ENCODE peak calls at places on chromosomes 1 and 21, in ten cellular contexts. P is SHP77; Y is Right ventricle myocardium superior; X is AML-193; O is IMR-90; E is left lung; T is central memory CD4-positive, alpha-beta T cell; R is cardiac septum; H is iris pigment epithelial cell; C is GM06990. N is an unnamed sample.

GRCh38 chr1:228059536-228060457 is 22.7 kb upstream of the ARF1 start:
- DNase-seq in P (no peak), Y (peak), X (no peak), O (no peak), E (peak), T (peak), R (peak), H (no peak), C (peak), N (no peak)

GRCh38 chr1:82604524-82604923 is 803.8 kb downstream of the ADGRL2 start:
- DNase-seq in P (no peak), Y (no peak), X (no peak), O (no peak), E (no peak), T (no peak), R (no peak), H (no peak), C (no peak), N (no peak)

GRCh38 chr1:38009841-38010180 is 2.7 kb upstream of the UTP11 start:
- DNase-seq in P (no peak), Y (peak), X (no peak), O (no peak), E (no peak), T (no peak), R (no peak), H (no peak), C (no peak), N (no peak)

GRCh38 chr21:34679056-34679455 is 10.3 kb downstream of the CLIC6 start:
- DNase-seq in P (no peak), Y (no peak), X (no peak), O (no peak), E (no peak), T (no peak), R (no peak), H (no peak), C (no peak), N (no peak)

GRCh38 chr1:23698466-23698865 is 6.9 kb downstream of the RPL11 start:
- DNase-seq in P (no peak), Y (no peak), X (no peak), O (no peak), E (no peak), T (no peak), R (no peak), H (no peak), C (no peak), N (no peak)

GRCh38 chr1:18954270-18955071 is 2.0 kb downstream of the IFFO2 start:
- DNase-seq in P (no peak), Y (no peak), X (no peak), O (no peak), E (no peak), T (no peak), R (no peak), H (peak), C (no peak), N (no peak)

GRCh38 chr1:189804352-189804751 is 673.3 kb downstream of the BRINP3 start:
- DNase-seq in P (no peak), Y (no peak), X (no peak), O (no peak), E (no peak), T (no peak), R (no peak), H (no peak), C (no peak), N (no peak)

GRCh38 chr21:42195378-42196031 is 23.4 kb upstream of the ABCG1 start:
- DNase-seq in P (no peak), Y (peak), X (peak), O (peak), E (peak), T (no peak), R (no peak), H (peak), C (no peak), N (no peak)

GRCh38 chr1:111600886-111601386 is 18.7 kb upstream of the RAP1A start:
- DNase-seq in P (no peak), Y (no peak), X (no peak), O (peak), E (no peak), T (no peak), R (no peak), H (no peak), C (peak), N (no peak)

GRCh38 chr1:78079580-78079979 is 33.8 kb downstream of the GIPC2 start:
- DNase-seq in P (no peak), Y (no peak), X (no peak), O (peak), E (no peak), T (no peak), R (no peak), H (peak), C (no peak), N (no peak)

GRCh38 chr1:182397653-182398388 is 2.6 kb downstream of the TEDDM1 start:
- DNase-seq in P (no peak), Y (no peak), X (peak), O (peak), E (no peak), T (no peak), R (no peak), H (peak), C (no peak), N (no peak)

GRCh38 chr1:45299981-45300668 is 26.6 kb upstream of the HPDL start:
- DNase-seq in P (peak), Y (no peak), X (peak), O (peak), E (no peak), T (peak), R (no peak), H (peak), C (no peak), N (peak)

GRCh38 chr21:43591468-43592050 is 67.7 kb downstream of the HSF2BP start:
- DNase-seq in P (no peak), Y (no peak), X (no peak), O (no peak), E (no peak), T (no peak), R (no peak), H (peak), C (no peak), N (no peak)

GRCh38 chr1:243301059-243301458 is 45.2 kb downstream of the SDCCAG8 start:
- DNase-seq in P (no peak), Y (no peak), X (no peak), O (no peak), E (no peak), T (no peak), R (no peak), H (peak), C (no peak), N (no peak)

GRCh38 chr1:103461171-103462105 is 64.1 kb upstream of the RNPC3 start:
- DNase-seq in P (peak), Y (no peak), X (peak), O (peak), E (no peak), T (peak), R (no peak), H (peak), C (no peak), N (peak)

GRCh38 chr1:15101112-15101760 is 52.3 kb upstream of the TMEM51 start:
- DNase-seq in P (no peak), Y (no peak), X (no peak), O (no peak), E (no peak), T (no peak), R (no peak), H (no peak), C (no peak), N (no peak)

GRCh38 chr1:227786673-227787512 is 28.6 kb upstream of the PRSS38 start:
- DNase-seq in P (no peak), Y (peak), X (no peak), O (no peak), E (no peak), T (no peak), R (no peak), H (no peak), C (no peak), N (no peak)

GRCh38 chr1:66370462-66370907 is 163.5 kb upstream of the SGIP1 start:
- DNase-seq in P (no peak), Y (no peak), X (no peak), O (no peak), E (no peak), T (no peak), R (no peak), H (no peak), C (peak), N (no peak)

GRCh38 chr1:27307851-27308598 is 13.9 kb upstream of the TMEM222 start:
- DNase-seq in P (peak), Y (no peak), X (no peak), O (no peak), E (no peak), T (no peak), R (peak), H (no peak), C (no peak), N (no peak)

GRCh38 chr1:174744886-174745285 is 254.9 kb upstream of the CACYBP start:
- DNase-seq in P (no peak), Y (no peak), X (no peak), O (peak), E (no peak), T (no peak), R (no peak), H (no peak), C (no peak), N (no peak)

GRCh38 chr1:230149751-230150584 is 82.9 kb downstream of the GALNT2 start:
- DNase-seq in P (no peak), Y (peak), X (peak), O (peak), E (no peak), T (no peak), R (peak), H (peak), C (peak), N (peak)

GRCh38 chr1:21573971-21574458 is 64.8 kb downstream of the ALPL start:
- DNase-seq in P (peak), Y (peak), X (peak), O (peak), E (peak), T (no peak), R (peak), H (peak), C (no peak), N (peak)

GRCh38 chr1:53115403-53116306 is 26.8 kb downstream of the SLC1A7 start:
- DNase-seq in P (peak), Y (peak), X (no peak), O (peak), E (no peak), T (no peak), R (no peak), H (peak), C (no peak), N (no peak)

GRCh38 chr1:93171549-93172050 is 8.6 kb downstream of the TMED5 start:
- DNase-seq in P (no peak), Y (no peak), X (no peak), O (peak), E (no peak), T (no peak), R (no peak), H (peak), C (no peak), N (no peak)

GRCh38 chr1:114457675-114458074 is 53.3 kb downstream of the TRIM33 start:
- DNase-seq in P (no peak), Y (no peak), X (peak), O (no peak), E (no peak), T (no peak), R (no peak), H (peak), C (no peak), N (no peak)

GRCh38 chr1:209483691-209484090 is 99.8 kb upstream of the CAMK1G start:
- DNase-seq in P (no peak), Y (no peak), X (no peak), O (no peak), E (no peak), T (no peak), R (no peak), H (no peak), C (no peak), N (no peak)

GRCh38 chr1:227901906-227902640 is 45.7 kb downstream of the WNT9A start:
- DNase-seq in P (no peak), Y (peak), X (no peak), O (peak), E (no peak), T (no peak), R (peak), H (peak), C (no peak), N (no peak)

GRCh38 chr1:24714859-24715520 is 30.3 kb upstream of the CLIC4 start:
- DNase-seq in P (no peak), Y (no peak), X (no peak), O (peak), E (no peak), T (no peak), R (no peak), H (peak), C (no peak), N (peak)

GRCh38 chr1:229597877-229598276 is 28.0 kb downstream of the TAF5L start:
- DNase-seq in P (no peak), Y (no peak), X (no peak), O (peak), E (no peak), T (no peak), R (no peak), H (peak), C (no peak), N (no peak)

GRCh38 chr1:220313576-220313975 is 41.3 kb upstream of the RAB3GAP2 start:
- DNase-seq in P (no peak), Y (no peak), X (no peak), O (no peak), E (no peak), T (no peak), R (no peak), H (no peak), C (no peak), N (no peak)

GRCh38 chr1:208988811-208989222 is 594.7 kb upstream of the CAMK1G start:
- DNase-seq in P (peak), Y (no peak), X (peak), O (no peak), E (no peak), T (peak), R (no peak), H (peak), C (peak), N (no peak)

GRCh38 chr1:46466477-46467182 is 23.0 kb upstream of the DMBX1 start:
- DNase-seq in P (no peak), Y (peak), X (no peak), O (no peak), E (no peak), T (no peak), R (no peak), H (no peak), C (no peak), N (no peak)

N was measured in midbrain.